ENCODE peak calls at places on chromosomes 12 and 14, in five cellular contexts. L is stimulated activated CD8-positive, alpha-beta memory T cell treated with anti-CD3 and anti-CD28 coated beads, Interleukin-7, amount 100 ng/mL, for 24 hours; V is NCI-H524; R is H4; A is astrocyte of the hippocampus. F is an unnamed sample.

GRCh38 chr14:96806836-96807235 is 9.7 kb downstream of the VRK1 start:
- DNase-seq in R (no peak), L (no peak), A (no peak), V (no peak), F (no peak)

GRCh38 chr14:76985540-76986260 is 42.8 kb downstream of the IRF2BPL start:
- DNase-seq in R (no peak), V (peak), A (peak), L (no peak), F (peak)

GRCh38 chr12:53324113-53324778 is 2.8 kb upstream of the AAAS start:
- DNase-seq in R (no peak), A (no peak), L (no peak), V (no peak), F (peak)

GRCh38 chr12:97545804-97546203 is 83.2 kb downstream of the RMST start:
- DNase-seq in V (no peak), A (no peak), R (no peak), L (no peak), F (no peak)

GRCh38 chr12:101490286-101490920 is 15.3 kb downstream of the SPIC start:
- DNase-seq in R (peak), V (peak), L (no peak), A (peak), F (no peak)

GRCh38 chr14:101185946-101186345 is 282.4 kb upstream of the RTL1 start:
- DNase-seq in R (no peak), A (no peak), L (no peak), V (no peak), F (peak)

GRCh38 chr14:79248771-79249170 is 962.5 kb downstream of the DIO2 start:
- DNase-seq in A (no peak), L (no peak), R (no peak), V (peak), F (no peak)

GRCh38 chr12:110104188-110104969 is 19.8 kb upstream of the IFT81 start:
- DNase-seq in L (no peak), V (no peak), R (no peak), A (no peak), F (no peak)

GRCh38 chr12:120224304-120225199 is 23.6 kb upstream of the RPLP0 start:
- DNase-seq in V (peak), R (no peak), L (no peak), A (peak), F (peak)

GRCh38 chr14:20494935-20495766 is 10.2 kb upstream of the RNASE10 start:
- DNase-seq in A (no peak), R (peak), V (no peak), L (no peak), F (no peak)

GRCh38 chr12:82359115-82359478 is 768 bp downstream of the METTL25 start:
- DNase-seq in L (no peak), V (peak), R (no peak), A (peak), F (peak)

GRCh38 chr14:101962503-101962874 is 1.9 kb upstream of the DYNC1H1 start:
- DNase-seq in R (peak), V (peak), A (peak), L (no peak), F (peak)

GRCh38 chr14:21911877-21912276 is 238.3 kb upstream of the OR4E1 start:
- DNase-seq in V (no peak), L (no peak), R (no peak), A (no peak), F (no peak)

GRCh38 chr12:31591308-31591901 is 469 bp upstream of the DENND5B start:
- DNase-seq in A (peak), V (peak), L (no peak), R (no peak), F (peak)

GRCh38 chr12:1662761-1663439 is 28.0 kb upstream of the ADIPOR2 start:
- DNase-seq in A (peak), L (no peak), R (no peak), V (peak), F (no peak)

GRCh38 chr14:59570122-59570521 is 6.5 kb downstream of the CCDC175 start:
- DNase-seq in A (no peak), R (no peak), V (peak), L (no peak), F (no peak)

GRCh38 chr12:4267904-4268548 is 5.5 kb upstream of the CCND2 start:
- DNase-seq in V (no peak), L (no peak), A (no peak), R (no peak), F (no peak)

F was measured in osteoblast.